ENCODE peak calls at places on chromosomes 5 and 9, in four cellular contexts. K is K562, L is H1, Y is GM12878. R is an unnamed sample.

GRCh38 chr9:134500931-134501265 is 140.7 kb upstream of the COL5A1 start:
- DNase-seq in K (no peak), L (no peak), Y (no peak), R (no peak)

GRCh38 chr9:105245720-105246161 is 1.3 kb downstream of the SLC44A1 start:
- DNase-seq in K (no peak), L (no peak), Y (no peak), R (no peak)

GRCh38 chr9:100286257-100286656 is 66.5 kb downstream of the TEX10 start:
- DNase-seq in K (no peak), L (no peak), Y (no peak), R (no peak)

GRCh38 chr5:75681125-75681830 is 36.0 kb downstream of the POC5 start:
- DNase-seq in K (no peak), L (no peak), Y (no peak), R (peak)

GRCh38 chr9:72856985-72857631 is 95.7 kb downstream of the ALDH1A1 start:
- DNase-seq in K (peak), L (no peak), Y (no peak), R (peak)

GRCh38 chr5:86152988-86153560 is 464.7 kb upstream of the COX7C start:
- DNase-seq in K (no peak), L (no peak), Y (no peak), R (no peak)

GRCh38 chr9:21836437-21837161 is 34.2 kb downstream of the MTAP start:
- DNase-seq in K (no peak), L (no peak), Y (no peak), R (peak)

GRCh38 chr5:84382363-84383295 is 2.1 kb downstream of the EDIL3 start:
- DNase-seq in K (no peak), L (no peak), Y (no peak), R (no peak)

GRCh38 chr5:149474198-149474597 is 77.0 kb downstream of the CSNK1A1 start:
- DNase-seq in K (no peak), L (no peak), Y (no peak), R (no peak)

GRCh38 chr5:95846554-95847260 is 24.2 kb upstream of the GLRX start:
- DNase-seq in K (peak), L (no peak), Y (no peak), R (no peak)

GRCh38 chr9:137304383-137305059 is 2.5 kb upstream of the NRARP start:
- DNase-seq in K (no peak), L (no peak), Y (no peak), R (no peak)

GRCh38 chr9:116219686-116220085 is 66.1 kb downstream of the PAPPA start:
- DNase-seq in K (peak), L (no peak), Y (no peak), R (no peak)

GRCh38 chr5:88548136-88548535 is 279.5 kb upstream of the TMEM161B start:
- DNase-seq in K (no peak), L (no peak), Y (no peak), R (no peak)

GRCh38 chr5:103929310-103930003 is 366.9 kb upstream of the NUDT12 start:
- DNase-seq in K (no peak), L (no peak), Y (no peak), R (no peak)

GRCh38 chr5:160128632-160129031 is 9.4 kb upstream of the PWWP2A start:
- DNase-seq in K (no peak), L (no peak), Y (no peak), R (no peak)

GRCh38 chr9:14424983-14425382 is 111.0 kb upstream of the NFIB start:
- DNase-seq in K (no peak), L (no peak), Y (no peak), R (no peak)

GRCh38 chr9:73152445-73152844 is 780 bp downstream of the ANXA1 start:
- DNase-seq in K (no peak), L (no peak), Y (no peak), R (no peak)

GRCh38 chr5:37575541-37576489 is 196.7 kb downstream of the WDR70 start:
- DNase-seq in K (peak), L (no peak), Y (no peak), R (no peak)

GRCh38 chr9:98644011-98644410 is 64.7 kb downstream of the GABBR2 start:
- DNase-seq in K (no peak), L (no peak), Y (no peak), R (no peak)

GRCh38 chr5:149853019-149853648 is 91.5 kb downstream of the PDE6A start:
- DNase-seq in K (peak), L (peak), Y (no peak), R (peak)

GRCh38 chr5:68288756-68289134 is 73.2 kb downstream of the PIK3R1 start:
- DNase-seq in K (peak), L (no peak), Y (no peak), R (no peak)
- TF ChIP-seq SIN3A in K (no peak), L (no peak), Y (no peak), R (no peak)

DNA sequence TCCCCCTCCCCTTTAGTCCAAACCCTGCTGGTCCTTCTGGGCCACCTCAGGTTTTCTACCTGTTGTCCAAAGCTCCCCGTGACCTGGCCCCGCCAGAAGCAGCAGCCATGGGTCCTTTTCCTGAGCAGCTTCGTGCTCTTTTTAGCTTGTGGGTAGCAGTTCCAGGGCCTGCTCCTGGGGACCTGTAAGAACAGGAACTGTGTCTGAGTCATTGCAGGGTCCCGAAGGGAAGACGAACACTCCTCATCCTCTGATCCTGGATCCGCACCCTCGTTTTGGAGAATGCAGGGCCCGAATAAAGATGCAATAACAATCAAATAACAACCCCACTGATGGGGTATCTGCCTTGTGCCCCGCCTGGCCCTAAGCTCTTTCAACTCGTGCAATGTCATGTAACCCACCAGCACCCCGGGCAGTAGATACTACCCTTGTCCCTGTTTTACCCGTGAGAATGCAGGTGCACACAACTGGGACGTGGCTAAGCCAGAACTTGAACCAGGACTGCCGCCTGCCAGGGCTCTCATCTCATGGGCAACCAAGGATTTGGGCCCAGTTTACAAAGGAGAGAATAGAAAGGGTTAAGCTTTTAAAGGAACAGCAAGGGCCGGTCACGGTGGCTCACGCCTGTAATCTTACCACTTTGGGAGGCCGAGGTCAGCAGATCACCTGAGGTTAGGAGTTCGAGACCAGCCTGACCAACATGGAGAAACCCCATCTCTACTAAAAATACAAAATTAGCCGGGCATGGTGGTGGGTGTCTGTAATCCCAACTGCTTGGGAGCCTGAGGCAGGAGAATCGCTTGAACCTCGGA is 33.2 kb downstream of the NEK6 start:
- DNase-seq in K (no peak), L (no peak), Y (no peak), R (no peak)
- TF ChIP-seq YY1 in K (no peak), L (no peak), Y (no peak), R (no peak)

GRCh38 chr5:60846298-60846697 is 2.2 kb upstream of the ELOVL7 start:
- DNase-seq in K (no peak), L (no peak), Y (no peak), R (no peak)

GRCh38 chr5:60841361-60841760 is 2.7 kb downstream of the ELOVL7 start:
- DNase-seq in K (no peak), L (no peak), Y (no peak), R (no peak)

GRCh38 chr5:60844429-60844890 is 391 bp upstream of the ELOVL7 start:
- DNase-seq in K (no peak), L (no peak), Y (no peak), R (peak)

GRCh38 chr5:60842859-60843692 is 993 bp downstream of the ELOVL7 start:
- DNase-seq in K (no peak), L (no peak), Y (no peak), R (no peak)

DNA sequence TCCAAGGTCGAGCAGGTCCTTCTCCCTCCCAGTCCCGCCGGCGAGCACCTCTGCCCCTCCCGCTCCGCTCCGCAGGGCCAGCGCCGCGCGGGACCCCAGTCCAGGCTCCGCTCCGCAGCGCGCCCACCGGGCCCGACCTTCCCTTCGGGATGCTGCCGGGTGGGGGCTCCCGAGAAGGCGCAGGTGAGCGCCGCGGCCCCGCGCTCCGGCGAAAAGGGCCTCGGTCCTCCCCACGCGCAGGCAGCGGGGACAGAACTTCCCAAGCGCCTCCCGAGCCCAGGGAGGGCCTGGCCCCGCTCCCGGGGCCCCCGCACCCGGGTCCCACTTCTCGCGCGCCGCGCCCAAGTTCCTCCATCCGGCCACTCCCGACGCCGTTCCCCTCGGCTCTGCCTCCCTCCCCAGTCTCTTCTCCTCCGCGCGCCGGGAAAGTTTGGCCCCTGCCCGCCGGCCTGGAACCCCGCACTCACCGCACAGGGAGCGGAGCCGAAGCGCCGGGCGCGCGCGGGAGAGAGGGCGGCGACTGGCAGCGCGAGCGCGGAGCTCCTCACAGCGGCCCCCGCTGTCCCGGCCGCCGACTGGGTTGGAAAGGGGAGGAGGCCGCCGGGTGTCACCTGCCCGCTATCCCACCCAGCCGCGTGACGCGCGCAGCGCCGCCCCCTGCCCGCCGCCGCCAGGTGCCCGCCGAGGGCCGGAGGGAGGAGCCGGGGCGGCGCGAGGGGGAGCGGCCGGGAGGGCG is at the start of gene ELOVL7:
- DNase-seq in K (peak), L (peak), Y (no peak), R (peak)
- TF ChIP-seq SIN3A in K (no peak), L (no peak), Y (no peak), R (peak)

DNA sequence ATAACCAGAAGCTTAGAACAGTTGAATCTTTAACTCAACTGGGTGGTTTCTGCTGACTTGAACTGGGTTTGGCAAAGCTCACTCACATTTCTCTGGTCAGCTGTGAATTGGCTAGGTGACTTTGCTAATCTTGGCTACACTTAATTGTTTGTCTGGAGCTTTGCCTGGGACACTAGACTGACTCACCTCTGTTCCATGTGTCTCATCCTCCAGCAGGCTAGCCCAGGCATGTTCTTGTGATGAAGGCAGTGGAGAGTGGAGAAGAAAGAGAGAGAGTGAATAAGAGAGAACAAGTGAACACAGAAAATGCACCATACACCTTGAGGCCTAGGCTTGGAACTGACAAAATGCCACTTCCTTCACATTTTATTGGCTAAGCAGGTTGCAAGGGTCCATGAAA is 32.6 kb downstream of the SPATA31D1 start:
- DNase-seq in K (no peak), L (no peak), Y (no peak), R (peak)
- TF ChIP-seq YY1 in K (no peak), L (no peak), Y (no peak), R (no peak)

GRCh38 chr9:121820286-121821005 is 169.0 kb downstream of the DAB2IP start:
- DNase-seq in K (no peak), L (no peak), Y (no peak), R (no peak)
- TF ChIP-seq SIN3A in K (no peak), L (no peak), Y (no peak), R (no peak)

GRCh38 chr9:90727498-90727897 is 74.1 kb upstream of the SYK start:
- DNase-seq in K (no peak), L (no peak), Y (no peak), R (no peak)

GRCh38 chr9:90724880-90725279 is 76.7 kb upstream of the SYK start:
- DNase-seq in K (no peak), L (no peak), Y (no peak), R (no peak)

GRCh38 chr9:90724112-90724511 is 77.5 kb upstream of the SYK start:
- DNase-seq in K (no peak), L (no peak), Y (no peak), R (no peak)

GRCh38 chr9:90729351-90729750 is 72.3 kb upstream of the SYK start:
- DNase-seq in K (no peak), L (no peak), Y (no peak), R (no peak)

GRCh38 chr9:90726215-90726614 is 75.4 kb upstream of the SYK start:
- DNase-seq in K (no peak), L (no peak), Y (no peak), R (no peak)
- TF ChIP-seq YY1 in K (no peak), L (no peak), Y (no peak), R (no peak)

DNA sequence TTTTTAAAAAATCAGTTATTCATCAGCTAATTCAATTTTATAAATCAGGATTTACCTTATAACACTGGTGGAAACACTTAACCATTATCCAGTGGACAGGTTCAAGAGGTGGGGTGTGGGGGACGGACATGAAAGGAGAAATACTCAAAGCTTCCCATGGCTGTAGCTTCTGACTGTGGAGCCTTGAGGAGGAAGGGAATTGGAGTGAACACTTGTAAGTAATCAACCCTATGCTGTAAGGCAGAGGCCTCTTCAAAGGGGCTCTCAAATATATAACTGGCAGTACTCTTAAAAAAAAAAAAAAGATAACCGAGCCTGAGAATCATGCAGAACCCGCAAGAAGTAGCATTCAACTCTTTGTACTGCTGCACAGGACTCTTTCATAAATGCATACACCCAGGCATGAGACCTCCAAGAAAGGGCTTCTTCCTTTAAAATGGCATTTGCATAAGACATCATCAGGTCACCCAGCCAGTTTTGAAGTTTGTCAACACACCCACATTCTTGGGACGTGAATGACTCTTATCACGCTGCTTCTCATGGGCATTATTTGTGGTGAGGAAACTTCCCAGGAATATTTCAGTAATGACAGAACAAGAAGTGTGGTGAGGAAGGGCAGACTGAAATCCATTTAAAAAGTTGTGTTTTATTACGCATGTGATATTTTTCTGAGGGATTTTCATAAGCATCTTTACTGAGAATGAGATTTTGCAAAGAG is 8.1 kb downstream of the OSMR start:
- DNase-seq in K (no peak), L (no peak), Y (no peak), R (peak)
- TF ChIP-seq SIN3A in K (no peak), L (no peak), Y (no peak), R (no peak)

GRCh38 chr5:117682416-117682815 is 1107.8 kb upstream of the SEMA6A start:
- DNase-seq in K (no peak), L (no peak), Y (no peak), R (no peak)

GRCh38 chr5:117680421-117680820 is 1105.8 kb upstream of the SEMA6A start:
- DNase-seq in K (no peak), L (no peak), Y (no peak), R (no peak)

GRCh38 chr5:117681855-117682254 is 1107.2 kb upstream of the SEMA6A start:
- DNase-seq in K (no peak), L (no peak), Y (no peak), R (no peak)

GRCh38 chr5:117681431-117681830 is 1106.8 kb upstream of the SEMA6A start:
- DNase-seq in K (no peak), L (no peak), Y (no peak), R (no peak)

GRCh38 chr5:117679046-117679445 is 1104.4 kb upstream of the SEMA6A start:
- DNase-seq in K (no peak), L (no peak), Y (no peak), R (no peak)
- TF ChIP-seq YY1 in K (no peak), L (no peak), Y (no peak), R (no peak)